ENCODE peak calls at places on chromosome 16, in nine cellular contexts. One of them, this sample, is unnamed.

GRCh38 chr16:70470927-70471341 is 16.5 kb downstream of the FCSK start:
- DNase-seq in breast epithelium: no peak
- DNase-seq in adrenal gland: peak
- DNase-seq in prostate gland: no peak
- DNase-seq in tibial nerve: no peak
- DNase-seq in heart left ventricle: peak
- DNase-seq in lower leg skin: no peak
- DNase-seq in vagina: no peak
- DNase-seq in body of pancreas: peak
- DNase-seq in this sample: peak

GRCh38 chr16:17828012-17828411 is 357.3 kb upstream of the XYLT1 start:
- DNase-seq in adrenal gland: no peak
- DNase-seq in prostate gland: no peak
- DNase-seq in tibial nerve: no peak
- DNase-seq in lower leg skin: no peak
- DNase-seq in breast epithelium: no peak
- DNase-seq in vagina: no peak
- DNase-seq in body of pancreas: no peak
- DNase-seq in heart left ventricle: no peak
- DNase-seq in this sample: peak

GRCh38 chr16:68259421-68259820 is 4.9 kb upstream of the SLC7A6 start:
- DNase-seq in lower leg skin: no peak
- DNase-seq in body of pancreas: no peak
- DNase-seq in heart left ventricle: no peak
- DNase-seq in breast epithelium: no peak
- DNase-seq in prostate gland: no peak
- DNase-seq in tibial nerve: no peak
- DNase-seq in adrenal gland: peak
- DNase-seq in vagina: no peak
- DNase-seq in this sample: no peak

GRCh38 chr16:81996664-81997529 is 14.4 kb downstream of the SDR42E1 start:
- DNase-seq in adrenal gland: no peak
- DNase-seq in tibial nerve: no peak
- DNase-seq in vagina: no peak
- DNase-seq in breast epithelium: no peak
- DNase-seq in body of pancreas: no peak
- DNase-seq in prostate gland: no peak
- DNase-seq in heart left ventricle: no peak
- DNase-seq in lower leg skin: no peak
- DNase-seq in this sample: no peak

GRCh38 chr16:83336630-83337029 is 471.1 kb upstream of the HSBP1 start:
- DNase-seq in tibial nerve: no peak
- DNase-seq in breast epithelium: no peak
- DNase-seq in prostate gland: no peak
- DNase-seq in lower leg skin: no peak
- DNase-seq in heart left ventricle: no peak
- DNase-seq in adrenal gland: no peak
- DNase-seq in vagina: no peak
- DNase-seq in body of pancreas: no peak
- DNase-seq in this sample: no peak

GRCh38 chr16:85462405-85463227 is 150.5 kb upstream of the GSE1 start:
- DNase-seq in prostate gland: no peak
- DNase-seq in tibial nerve: no peak
- DNase-seq in adrenal gland: no peak
- DNase-seq in lower leg skin: no peak
- DNase-seq in vagina: no peak
- DNase-seq in breast epithelium: no peak
- DNase-seq in body of pancreas: peak
- DNase-seq in heart left ventricle: peak
- DNase-seq in this sample: peak

GRCh38 chr16:78298986-78299385 is 199.5 kb downstream of the WWOX start:
- DNase-seq in vagina: no peak
- DNase-seq in body of pancreas: no peak
- DNase-seq in adrenal gland: no peak
- DNase-seq in breast epithelium: no peak
- DNase-seq in prostate gland: no peak
- DNase-seq in lower leg skin: no peak
- DNase-seq in heart left ventricle: no peak
- DNase-seq in tibial nerve: no peak
- DNase-seq in this sample: no peak

GRCh38 chr16:24580665-24581064 is 41.3 kb downstream of the RBBP6 start:
- DNase-seq in adrenal gland: no peak
- DNase-seq in heart left ventricle: no peak
- DNase-seq in breast epithelium: no peak
- DNase-seq in vagina: no peak
- DNase-seq in prostate gland: no peak
- DNase-seq in tibial nerve: no peak
- DNase-seq in body of pancreas: no peak
- DNase-seq in lower leg skin: no peak
- DNase-seq in this sample: no peak

GRCh38 chr16:31118223-31119155 is 1.0 kb downstream of the KAT8 start:
- DNase-seq in adrenal gland: peak
- DNase-seq in lower leg skin: no peak
- DNase-seq in body of pancreas: no peak
- DNase-seq in breast epithelium: no peak
- DNase-seq in vagina: peak
- DNase-seq in tibial nerve: no peak
- DNase-seq in heart left ventricle: no peak
- DNase-seq in prostate gland: no peak
- DNase-seq in this sample: no peak

GRCh38 chr16:30637952-30638351 is 12.8 kb upstream of the PRR14 start:
- DNase-seq in heart left ventricle: no peak
- DNase-seq in vagina: no peak
- DNase-seq in prostate gland: no peak
- DNase-seq in breast epithelium: no peak
- DNase-seq in body of pancreas: no peak
- DNase-seq in tibial nerve: no peak
- DNase-seq in adrenal gland: no peak
- DNase-seq in lower leg skin: no peak
- DNase-seq in this sample: peak

GRCh38 chr16:9820481-9821246 is 361.6 kb downstream of the GRIN2A start:
- DNase-seq in prostate gland: no peak
- DNase-seq in tibial nerve: no peak
- DNase-seq in vagina: no peak
- DNase-seq in adrenal gland: no peak
- DNase-seq in heart left ventricle: no peak
- DNase-seq in breast epithelium: no peak
- DNase-seq in body of pancreas: no peak
- DNase-seq in lower leg skin: no peak
- DNase-seq in this sample: no peak

GRCh38 chr16:84199861-84200260 is 8.9 kb downstream of the ADAD2 start:
- DNase-seq in adrenal gland: peak
- DNase-seq in lower leg skin: peak
- DNase-seq in body of pancreas: peak
- DNase-seq in breast epithelium: no peak
- DNase-seq in tibial nerve: peak
- DNase-seq in heart left ventricle: no peak
- DNase-seq in prostate gland: peak
- DNase-seq in vagina: no peak
- DNase-seq in this sample: no peak

GRCh38 chr16:83520596-83520995 is 287.2 kb upstream of the HSBP1 start:
- DNase-seq in prostate gland: no peak
- DNase-seq in heart left ventricle: no peak
- DNase-seq in vagina: no peak
- DNase-seq in adrenal gland: no peak
- DNase-seq in body of pancreas: no peak
- DNase-seq in breast epithelium: no peak
- DNase-seq in lower leg skin: no peak
- DNase-seq in tibial nerve: no peak
- DNase-seq in this sample: no peak

GRCh38 chr16:25009822-25010221 is 5.3 kb downstream of the ARHGAP17 start:
- DNase-seq in tibial nerve: no peak
- DNase-seq in breast epithelium: no peak
- DNase-seq in adrenal gland: no peak
- DNase-seq in heart left ventricle: peak
- DNase-seq in vagina: no peak
- DNase-seq in lower leg skin: no peak
- DNase-seq in body of pancreas: no peak
- DNase-seq in prostate gland: no peak
- DNase-seq in this sample: no peak

GRCh38 chr16:80527297-80527696 is 13.5 kb upstream of the DYNLRB2 start:
- DNase-seq in tibial nerve: no peak
- DNase-seq in heart left ventricle: no peak
- DNase-seq in lower leg skin: no peak
- DNase-seq in body of pancreas: no peak
- DNase-seq in breast epithelium: no peak
- DNase-seq in vagina: no peak
- DNase-seq in prostate gland: no peak
- DNase-seq in adrenal gland: peak
- DNase-seq in this sample: peak

DNA sequence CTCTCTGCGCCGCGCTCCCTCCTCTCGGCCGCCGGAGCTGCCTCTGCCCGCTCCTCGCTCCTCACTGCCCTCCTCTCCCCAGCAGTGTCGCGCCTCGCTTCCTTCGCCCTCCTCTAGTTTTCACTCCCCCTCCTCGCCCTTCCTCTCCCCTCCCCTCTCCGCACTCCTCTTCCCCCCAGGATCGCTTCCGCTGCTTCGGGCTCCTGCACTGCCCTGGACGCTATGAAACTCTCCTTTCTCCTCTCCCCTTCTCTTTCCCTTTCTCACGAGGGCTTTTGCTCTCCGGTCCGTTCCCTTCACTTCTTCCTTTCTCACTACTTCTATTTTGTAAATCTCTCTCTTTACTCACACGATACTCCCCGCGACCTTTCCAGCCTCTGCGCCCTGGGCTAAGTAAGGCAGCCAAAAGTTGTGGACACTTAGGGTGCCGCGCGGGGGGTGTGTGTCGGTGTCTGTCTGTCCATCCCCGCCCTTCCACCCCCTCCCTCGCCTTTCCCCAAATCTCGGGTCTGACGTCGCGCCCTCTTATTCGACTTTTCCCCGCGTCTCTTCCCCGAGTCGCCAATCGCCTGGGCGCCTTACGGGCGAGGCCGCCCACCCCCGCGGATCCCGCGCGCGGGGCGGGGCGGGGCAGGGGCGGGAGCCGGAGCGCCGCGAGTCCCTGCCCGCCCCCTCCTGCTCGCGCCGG is at the start of gene IRX3:
- DNase-seq in lower leg skin: peak
- DNase-seq in prostate gland: peak
- DNase-seq in vagina: no peak
- DNase-seq in heart left ventricle: peak
- DNase-seq in breast epithelium: peak
- DNase-seq in tibial nerve: peak
- DNase-seq in adrenal gland: peak
- DNase-seq in body of pancreas: peak
- DNase-seq in this sample: no peak
- TF ChIP-seq POLR2A in lower leg skin: no peak
- TF ChIP-seq POLR2A in prostate gland: peak
- TF ChIP-seq POLR2A in vagina: no peak
- TF ChIP-seq POLR2A in heart left ventricle: no peak
- TF ChIP-seq POLR2A in breast epithelium: peak
- TF ChIP-seq POLR2A in tibial nerve: no peak
- TF ChIP-seq POLR2A in adrenal gland: no peak
- TF ChIP-seq POLR2A in body of pancreas: peak
- TF ChIP-seq POLR2A in this sample: no peak

DNA sequence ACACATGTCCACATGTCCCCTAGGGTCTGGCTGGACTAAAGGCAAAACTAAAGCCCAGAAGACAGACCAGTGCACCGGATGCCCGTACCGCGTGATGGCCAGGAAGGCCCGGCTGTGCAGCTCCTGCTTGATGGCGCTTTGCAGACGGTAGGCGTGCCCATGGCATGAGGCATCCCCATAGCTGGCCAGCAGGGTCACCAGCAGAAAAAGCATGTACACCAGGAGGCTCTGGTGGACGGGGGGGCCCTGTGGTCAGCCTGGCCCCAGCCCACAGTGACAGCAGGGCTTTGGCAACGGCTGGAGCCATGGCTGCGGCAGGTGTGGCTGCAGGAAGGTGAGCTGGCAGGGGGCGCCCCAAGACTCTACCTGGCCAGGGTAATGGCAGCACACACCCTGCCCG is 42.8 kb downstream of the PKD1 start:
- DNase-seq in tibial nerve: no peak
- DNase-seq in vagina: no peak
- DNase-seq in prostate gland: no peak
- DNase-seq in body of pancreas: no peak
- DNase-seq in heart left ventricle: no peak
- DNase-seq in breast epithelium: no peak
- DNase-seq in lower leg skin: no peak
- DNase-seq in adrenal gland: no peak
- DNase-seq in this sample: no peak
- TF ChIP-seq POLR2A in tibial nerve: no peak
- TF ChIP-seq POLR2A in vagina: no peak
- TF ChIP-seq POLR2A in prostate gland: no peak
- TF ChIP-seq POLR2A in body of pancreas: no peak
- TF ChIP-seq POLR2A in heart left ventricle: no peak
- TF ChIP-seq POLR2A in breast epithelium: no peak
- TF ChIP-seq POLR2A in lower leg skin: no peak
- TF ChIP-seq POLR2A in adrenal gland: no peak
- TF ChIP-seq POLR2A in this sample: no peak

GRCh38 chr16:23580391-23580790 is 15.7 kb downstream of the NDUFAB1 start:
- DNase-seq in prostate gland: no peak
- DNase-seq in heart left ventricle: no peak
- DNase-seq in breast epithelium: no peak
- DNase-seq in vagina: no peak
- DNase-seq in tibial nerve: no peak
- DNase-seq in adrenal gland: no peak
- DNase-seq in body of pancreas: no peak
- DNase-seq in lower leg skin: no peak
- DNase-seq in this sample: no peak

GRCh38 chr16:23578096-23578830 is 17.9 kb downstream of the NDUFAB1 start:
- DNase-seq in heart left ventricle: no peak
- DNase-seq in vagina: no peak
- DNase-seq in lower leg skin: no peak
- DNase-seq in tibial nerve: no peak
- DNase-seq in body of pancreas: no peak
- DNase-seq in breast epithelium: no peak
- DNase-seq in prostate gland: no peak
- DNase-seq in adrenal gland: no peak
- DNase-seq in this sample: no peak

GRCh38 chr16:23577493-23577892 is 18.6 kb downstream of the NDUFAB1 start:
- DNase-seq in tibial nerve: no peak
- DNase-seq in body of pancreas: no peak
- DNase-seq in adrenal gland: no peak
- DNase-seq in lower leg skin: no peak
- DNase-seq in prostate gland: no peak
- DNase-seq in heart left ventricle: no peak
- DNase-seq in vagina: no peak
- DNase-seq in breast epithelium: no peak
- DNase-seq in this sample: no peak

GRCh38 chr16:23581746-23582145 is 14.4 kb downstream of the NDUFAB1 start:
- DNase-seq in prostate gland: no peak
- DNase-seq in vagina: no peak
- DNase-seq in tibial nerve: no peak
- DNase-seq in lower leg skin: no peak
- DNase-seq in breast epithelium: no peak
- DNase-seq in adrenal gland: no peak
- DNase-seq in heart left ventricle: no peak
- DNase-seq in body of pancreas: no peak
- DNase-seq in this sample: no peak

GRCh38 chr16:23579371-23579770 is 16.7 kb downstream of the NDUFAB1 start:
- DNase-seq in heart left ventricle: no peak
- DNase-seq in tibial nerve: no peak
- DNase-seq in body of pancreas: no peak
- DNase-seq in adrenal gland: no peak
- DNase-seq in breast epithelium: no peak
- DNase-seq in lower leg skin: no peak
- DNase-seq in prostate gland: no peak
- DNase-seq in vagina: no peak
- DNase-seq in this sample: no peak
- TF ChIP-seq POLR2A in heart left ventricle: no peak
- TF ChIP-seq POLR2A in tibial nerve: no peak
- TF ChIP-seq POLR2A in body of pancreas: no peak
- TF ChIP-seq POLR2A in adrenal gland: no peak
- TF ChIP-seq POLR2A in breast epithelium: no peak
- TF ChIP-seq POLR2A in lower leg skin: no peak
- TF ChIP-seq POLR2A in prostate gland: no peak
- TF ChIP-seq POLR2A in vagina: no peak
- TF ChIP-seq POLR2A in this sample: no peak

GRCh38 chr16:47431960-47432359 is 28.9 kb downstream of the ITFG1 start:
- DNase-seq in breast epithelium: no peak
- DNase-seq in lower leg skin: no peak
- DNase-seq in vagina: no peak
- DNase-seq in heart left ventricle: no peak
- DNase-seq in tibial nerve: no peak
- DNase-seq in body of pancreas: no peak
- DNase-seq in adrenal gland: no peak
- DNase-seq in prostate gland: no peak
- DNase-seq in this sample: no peak
- TF ChIP-seq POLR2A in breast epithelium: no peak
- TF ChIP-seq POLR2A in lower leg skin: no peak
- TF ChIP-seq POLR2A in vagina: no peak
- TF ChIP-seq POLR2A in heart left ventricle: no peak
- TF ChIP-seq POLR2A in tibial nerve: no peak
- TF ChIP-seq POLR2A in body of pancreas: no peak
- TF ChIP-seq POLR2A in adrenal gland: no peak
- TF ChIP-seq POLR2A in prostate gland: no peak
- TF ChIP-seq POLR2A in this sample: no peak

This sample was measured in erythroblast.